ENCODE peak calls at places on chromosomes 6 and 20, in seven cellular contexts. One of them, this sample, is unnamed. For H3K36me3, the result is how much of the 10 kb centered on the place peaks cover.

GRCh38 chr6:42224222-42225042 is 6.8 kb upstream of the MRPS10 start:
- DNase-seq in ovary: no peak
- DNase-seq in adrenal gland: no peak
- DNase-seq in lung: no peak
- DNase-seq in bronchial epithelial cell: peak
- DNase-seq in mucosa of descending colon: no peak
- DNase-seq in colonic mucosa: no peak
- DNase-seq in this sample: no peak

GRCh38 chr6:839201-839600 is 146.3 kb upstream of the EXOC2 start:
- DNase-seq in ovary: no peak
- DNase-seq in adrenal gland: no peak
- DNase-seq in lung: no peak
- DNase-seq in bronchial epithelial cell: no peak
- DNase-seq in mucosa of descending colon: no peak
- DNase-seq in colonic mucosa: no peak
- DNase-seq in this sample: no peak

GRCh38 chr6:12749531-12750379 is 33.2 kb downstream of the PHACTR1 start:
- DNase-seq in ovary: no peak
- DNase-seq in adrenal gland: no peak
- DNase-seq in lung: no peak
- DNase-seq in bronchial epithelial cell: no peak
- DNase-seq in mucosa of descending colon: no peak
- DNase-seq in colonic mucosa: no peak
- DNase-seq in this sample: peak

GRCh38 chr6:154509421-154510143 is 903 bp downstream of the CNKSR3 start:
- DNase-seq in ovary: peak
- DNase-seq in adrenal gland: peak
- DNase-seq in lung: no peak
- DNase-seq in bronchial epithelial cell: no peak
- DNase-seq in mucosa of descending colon: peak
- DNase-seq in colonic mucosa: peak
- DNase-seq in this sample: peak

GRCh38 chr6:31401403-31401802 is 2.0 kb upstream of the MICA start:
- DNase-seq in ovary: peak
- DNase-seq in adrenal gland: peak
- DNase-seq in lung: peak
- DNase-seq in bronchial epithelial cell: peak
- DNase-seq in mucosa of descending colon: no peak
- DNase-seq in colonic mucosa: peak
- DNase-seq in this sample: no peak

GRCh38 chr20:8774412-8774811 is 294.5 kb upstream of the PLCB4 start:
- DNase-seq in ovary: no peak
- DNase-seq in adrenal gland: no peak
- DNase-seq in lung: no peak
- DNase-seq in bronchial epithelial cell: peak
- DNase-seq in mucosa of descending colon: no peak
- DNase-seq in colonic mucosa: no peak
- DNase-seq in this sample: no peak

GRCh38 chr6:56663344-56663743 is 20.7 kb upstream of the DST start:
- DNase-seq in ovary: no peak
- DNase-seq in adrenal gland: no peak
- DNase-seq in lung: no peak
- DNase-seq in bronchial epithelial cell: peak
- DNase-seq in mucosa of descending colon: no peak
- DNase-seq in colonic mucosa: peak
- DNase-seq in this sample: peak

GRCh38 chr20:57941572-57942381 is 232.0 kb upstream of the PMEPA1 start:
- DNase-seq in ovary: peak
- DNase-seq in adrenal gland: no peak
- DNase-seq in lung: no peak
- DNase-seq in bronchial epithelial cell: peak
- DNase-seq in mucosa of descending colon: peak
- DNase-seq in colonic mucosa: peak
- DNase-seq in this sample: peak

GRCh38 chr6:157090736-157091135 is 232.6 kb downstream of the TMEM242 start:
- DNase-seq in ovary: no peak
- DNase-seq in adrenal gland: no peak
- DNase-seq in lung: no peak
- DNase-seq in bronchial epithelial cell: no peak
- DNase-seq in mucosa of descending colon: no peak
- DNase-seq in colonic mucosa: no peak
- DNase-seq in this sample: no peak

GRCh38 chr6:11538049-11538798 is 675 bp downstream of the TMEM170B start:
- DNase-seq in ovary: peak
- DNase-seq in adrenal gland: peak
- DNase-seq in lung: no peak
- DNase-seq in bronchial epithelial cell: no peak
- DNase-seq in mucosa of descending colon: peak
- DNase-seq in colonic mucosa: peak
- DNase-seq in this sample: peak

GRCh38 chr20:50455656-50456451 is 54.3 kb upstream of the PTPN1 start:
- DNase-seq in ovary: no peak
- DNase-seq in adrenal gland: peak
- DNase-seq in lung: no peak
- DNase-seq in bronchial epithelial cell: no peak
- DNase-seq in mucosa of descending colon: no peak
- DNase-seq in colonic mucosa: no peak
- DNase-seq in this sample: no peak

GRCh38 chr6:30493643-30494250 is 4.4 kb downstream of the HLA-E start:
- DNase-seq in ovary: no peak
- DNase-seq in adrenal gland: no peak
- DNase-seq in lung: no peak
- DNase-seq in bronchial epithelial cell: no peak
- DNase-seq in mucosa of descending colon: no peak
- DNase-seq in colonic mucosa: no peak
- DNase-seq in this sample: no peak

GRCh38 chr20:44780226-44780625 is 30.1 kb downstream of the RIMS4 start:
- DNase-seq in ovary: peak
- DNase-seq in adrenal gland: no peak
- DNase-seq in lung: no peak
- DNase-seq in bronchial epithelial cell: peak
- DNase-seq in mucosa of descending colon: peak
- DNase-seq in colonic mucosa: no peak
- DNase-seq in this sample: no peak

GRCh38 chr6:41426438-41426851 is 91.0 kb downstream of the NCR2 start:
- DNase-seq in ovary: no peak
- DNase-seq in adrenal gland: no peak
- DNase-seq in lung: no peak
- DNase-seq in bronchial epithelial cell: no peak
- DNase-seq in mucosa of descending colon: no peak
- DNase-seq in colonic mucosa: no peak
- DNase-seq in this sample: no peak

GRCh38 chr6:111731404-111732195 is 125.9 kb upstream of the TRAF3IP2 start:
- DNase-seq in ovary: no peak
- DNase-seq in adrenal gland: no peak
- DNase-seq in lung: no peak
- DNase-seq in bronchial epithelial cell: no peak
- DNase-seq in mucosa of descending colon: no peak
- DNase-seq in colonic mucosa: no peak
- DNase-seq in this sample: no peak

GRCh38 chr6:169984181-169985120 is 233.0 kb downstream of the ERMARD start:
- DNase-seq in ovary: no peak
- DNase-seq in adrenal gland: no peak
- DNase-seq in lung: peak
- DNase-seq in bronchial epithelial cell: no peak
- DNase-seq in mucosa of descending colon: peak
- DNase-seq in colonic mucosa: no peak
- DNase-seq in this sample: peak

DNA sequence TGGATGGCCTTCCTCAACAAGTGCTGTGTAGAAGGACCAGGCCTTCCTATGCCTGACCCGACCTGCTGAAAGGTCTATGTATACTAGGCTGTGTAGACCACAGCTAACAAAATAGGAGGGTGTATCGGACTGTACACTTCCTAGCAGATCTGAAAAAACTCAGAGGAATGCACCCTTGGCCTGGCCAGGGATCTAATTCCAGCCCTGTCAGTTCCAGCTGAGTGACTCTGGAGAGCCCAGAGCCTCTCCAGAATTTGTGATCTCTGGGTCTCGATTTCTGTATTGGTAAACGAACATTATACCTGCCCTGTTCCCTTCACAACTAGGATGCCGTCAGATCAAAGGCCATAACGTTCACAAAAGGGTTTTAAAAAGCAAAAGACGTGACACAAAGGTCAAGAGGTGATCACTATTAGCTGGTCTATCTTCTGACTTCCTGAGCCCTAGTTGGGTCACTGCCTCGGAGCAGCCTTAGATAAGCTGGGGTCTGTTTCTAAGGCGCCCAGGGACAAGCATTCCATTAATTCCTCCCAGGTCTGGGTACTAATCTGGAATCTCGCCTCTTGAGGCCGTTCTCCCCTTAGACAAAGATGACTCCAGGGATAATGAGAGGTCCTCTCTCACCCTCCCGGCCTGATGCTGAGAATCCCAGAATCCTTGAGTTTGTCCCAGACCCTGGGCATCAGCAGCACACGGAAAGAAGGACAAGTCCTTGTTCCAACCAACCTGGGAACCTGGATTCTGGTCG is 13.9 kb downstream of the MTCH1 start:
- DNase-seq in ovary: no peak
- DNase-seq in adrenal gland: no peak
- DNase-seq in lung: no peak
- DNase-seq in bronchial epithelial cell: no peak
- DNase-seq in mucosa of descending colon: no peak
- DNase-seq in colonic mucosa: no peak
- DNase-seq in this sample: no peak
- H3K36me3 ChIP-seq in ovary: under half
- H3K36me3 ChIP-seq in adrenal gland: half or more
- H3K36me3 ChIP-seq in lung: half or more
- H3K36me3 ChIP-seq in bronchial epithelial cell: under half
- H3K36me3 ChIP-seq in mucosa of descending colon: under half
- H3K36me3 ChIP-seq in colonic mucosa: under half
- H3K36me3 ChIP-seq in this sample: half or more

DNA sequence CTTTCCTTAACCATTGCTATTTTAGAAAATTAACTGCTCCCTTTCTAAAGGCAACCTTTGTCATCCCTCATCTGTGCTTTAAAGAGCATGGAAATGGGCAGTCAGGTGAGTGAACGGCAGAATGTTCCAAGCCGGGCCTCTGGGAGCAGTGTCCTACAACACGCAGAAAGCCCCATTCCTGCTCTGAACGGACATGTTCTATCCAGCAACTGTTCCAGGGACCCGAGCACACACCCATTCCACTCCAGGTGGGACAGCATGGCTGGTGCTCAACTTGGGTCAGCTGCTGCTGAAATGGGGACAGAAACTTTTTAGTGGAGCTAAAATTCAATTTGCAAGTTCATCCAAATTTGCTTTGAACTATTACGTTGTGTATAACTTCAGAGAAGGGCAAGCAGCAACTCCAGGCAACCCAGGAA is 26.7 kb downstream of the DIDO1 start:
- DNase-seq in ovary: no peak
- DNase-seq in adrenal gland: peak
- DNase-seq in lung: no peak
- DNase-seq in bronchial epithelial cell: no peak
- DNase-seq in mucosa of descending colon: no peak
- DNase-seq in colonic mucosa: no peak
- DNase-seq in this sample: no peak
- H3K36me3 ChIP-seq in ovary: under half
- H3K36me3 ChIP-seq in adrenal gland: half or more
- H3K36me3 ChIP-seq in lung: under half
- H3K36me3 ChIP-seq in bronchial epithelial cell: under half
- H3K36me3 ChIP-seq in mucosa of descending colon: under half
- H3K36me3 ChIP-seq in colonic mucosa: under half
- H3K36me3 ChIP-seq in this sample: half or more

GRCh38 chr20:34530342-34530741 is 14.1 kb downstream of the DYNLRB1 start:
- DNase-seq in ovary: no peak
- DNase-seq in adrenal gland: peak
- DNase-seq in lung: no peak
- DNase-seq in bronchial epithelial cell: no peak
- DNase-seq in mucosa of descending colon: peak
- DNase-seq in colonic mucosa: no peak
- DNase-seq in this sample: no peak

GRCh38 chr20:34534391-34535165 is 18.4 kb downstream of the DYNLRB1 start:
- DNase-seq in ovary: no peak
- DNase-seq in adrenal gland: peak
- DNase-seq in lung: no peak
- DNase-seq in bronchial epithelial cell: no peak
- DNase-seq in mucosa of descending colon: peak
- DNase-seq in colonic mucosa: no peak
- DNase-seq in this sample: no peak

GRCh38 chr20:34532751-34533150 is 16.5 kb downstream of the DYNLRB1 start:
- DNase-seq in ovary: no peak
- DNase-seq in adrenal gland: peak
- DNase-seq in lung: no peak
- DNase-seq in bronchial epithelial cell: no peak
- DNase-seq in mucosa of descending colon: no peak
- DNase-seq in colonic mucosa: no peak
- DNase-seq in this sample: no peak

GRCh38 chr20:34531608-34532265 is 15.5 kb downstream of the DYNLRB1 start:
- DNase-seq in ovary: no peak
- DNase-seq in adrenal gland: peak
- DNase-seq in lung: no peak
- DNase-seq in bronchial epithelial cell: no peak
- DNase-seq in mucosa of descending colon: no peak
- DNase-seq in colonic mucosa: no peak
- DNase-seq in this sample: no peak

DNA sequence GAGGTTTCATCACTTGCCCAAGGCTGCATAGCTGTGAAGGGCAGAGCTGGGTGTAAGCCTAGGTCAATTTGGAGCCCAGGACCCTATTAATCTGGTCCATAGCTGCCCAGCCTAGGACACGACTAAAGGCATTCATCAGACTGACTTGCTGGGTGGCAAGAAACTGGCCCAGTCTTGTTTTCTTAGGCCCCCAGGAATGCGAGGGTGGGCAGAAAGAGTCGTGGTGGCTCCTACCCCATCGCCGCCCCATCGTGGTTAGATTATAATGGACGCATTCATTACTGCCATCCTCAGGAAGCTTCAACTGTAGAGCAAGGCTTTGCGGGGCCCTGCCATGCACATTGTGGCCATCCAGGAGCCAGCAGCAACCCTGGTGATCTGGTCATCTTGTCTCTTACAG is 16.1 kb downstream of the DYNLRB1 start:
- DNase-seq in ovary: no peak
- DNase-seq in adrenal gland: peak
- DNase-seq in lung: no peak
- DNase-seq in bronchial epithelial cell: no peak
- DNase-seq in mucosa of descending colon: no peak
- DNase-seq in colonic mucosa: no peak
- DNase-seq in this sample: no peak
- H3K36me3 ChIP-seq in ovary: under half
- H3K36me3 ChIP-seq in adrenal gland: half or more
- H3K36me3 ChIP-seq in lung: half or more
- H3K36me3 ChIP-seq in bronchial epithelial cell: under half
- H3K36me3 ChIP-seq in mucosa of descending colon: under half
- H3K36me3 ChIP-seq in colonic mucosa: under half
- H3K36me3 ChIP-seq in this sample: half or more

DNA sequence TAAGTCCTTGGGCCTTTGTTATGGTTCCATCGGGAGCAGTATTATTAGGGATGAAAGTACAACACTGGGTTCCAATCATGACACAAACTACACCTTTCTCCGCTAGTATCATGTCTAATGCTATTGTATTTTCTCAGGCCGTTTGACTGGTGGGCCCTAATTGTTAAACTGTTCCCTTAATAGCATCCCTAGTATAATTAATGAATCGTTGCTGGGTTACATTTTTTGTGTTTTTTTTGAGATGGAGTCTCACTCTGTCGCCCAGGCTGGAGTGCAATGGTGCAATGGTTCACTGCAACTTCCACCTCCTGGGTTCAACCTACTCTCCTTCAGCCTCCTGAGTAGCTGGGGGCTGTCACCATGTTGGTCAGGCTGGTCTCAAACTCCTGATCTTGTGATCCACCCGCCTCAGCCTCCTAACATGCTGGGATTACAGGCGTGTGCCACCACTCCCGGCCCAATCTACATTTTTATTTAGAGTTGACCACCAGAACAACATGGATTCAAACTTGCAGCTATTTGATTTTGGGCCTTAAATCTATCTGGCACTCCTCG is 4.1 kb upstream of the ZNFX1 start:
- DNase-seq in ovary: no peak
- DNase-seq in adrenal gland: no peak
- DNase-seq in lung: no peak
- DNase-seq in bronchial epithelial cell: no peak
- DNase-seq in mucosa of descending colon: no peak
- DNase-seq in colonic mucosa: no peak
- DNase-seq in this sample: no peak
- H3K36me3 ChIP-seq in ovary: under half
- H3K36me3 ChIP-seq in adrenal gland: half or more
- H3K36me3 ChIP-seq in lung: half or more
- H3K36me3 ChIP-seq in bronchial epithelial cell: half or more
- H3K36me3 ChIP-seq in mucosa of descending colon: half or more
- H3K36me3 ChIP-seq in colonic mucosa: half or more
- H3K36me3 ChIP-seq in this sample: half or more

This sample was measured in BE2C.